ENCODE peak calls at places on chromosomes 3 and 15, in four cellular contexts. F, Q, V and Y are unnamed samples.

GRCh38 chr3:62636235-62636826 is 238.9 kb downstream of the CADPS start:
- DNase-seq in F (no peak), Q (no peak), V (no peak), Y (no peak)

GRCh38 chr3:174162550-174162949 is 696.6 kb upstream of the NAALADL2 start:
- DNase-seq in Q (no peak), F (peak), V (no peak), Y (no peak)

GRCh38 chr15:99324082-99324620 is 72.9 kb downstream of the LRRC28 start:
- DNase-seq in F (peak), V (no peak), Q (no peak), Y (no peak)

GRCh38 chr3:193052294-193052693 is 134.6 kb upstream of the MB21D2 start:
- DNase-seq in F (no peak), Q (no peak), V (no peak), Y (no peak)

GRCh38 chr3:104392327-104392726 is 974.4 kb upstream of the ALCAM start:
- DNase-seq in Q (no peak), V (no peak), F (no peak), Y (no peak)

GRCh38 chr15:88300018-88300549 is 43.5 kb upstream of the NTRK3 start:
- DNase-seq in Q (no peak), V (no peak), F (no peak), Y (no peak)

GRCh38 chr3:12916159-12916558 is 74.8 kb upstream of the RPL32 start:
- DNase-seq in F (no peak), V (no peak), Q (no peak), Y (no peak)

GRCh38 chr15:66819084-66819483 is 117.0 kb downstream of the SMAD6 start:
- DNase-seq in Q (no peak), F (no peak), V (no peak), Y (no peak)

GRCh38 chr3:4394048-4394447 is 73.0 kb downstream of the SUMF1 start:
- DNase-seq in F (peak), Q (no peak), V (no peak), Y (no peak)

GRCh38 chr15:35717721-35718120 is 171.8 kb upstream of the DPH6 start:
- DNase-seq in Q (no peak), F (no peak), V (no peak), Y (no peak)
- TF ChIP-seq CTCF in Q (no peak), F (no peak), V (no peak), Y (no peak)

GRCh38 chr3:101556064-101556463 is 5.6 kb upstream of the TRMT10C start:
- DNase-seq in V (no peak), Q (no peak), F (no peak), Y (no peak)

GRCh38 chr3:101567528-101568317 is 6.1 kb downstream of the TRMT10C start:
- DNase-seq in V (no peak), Q (no peak), F (peak), Y (no peak)

DNA sequence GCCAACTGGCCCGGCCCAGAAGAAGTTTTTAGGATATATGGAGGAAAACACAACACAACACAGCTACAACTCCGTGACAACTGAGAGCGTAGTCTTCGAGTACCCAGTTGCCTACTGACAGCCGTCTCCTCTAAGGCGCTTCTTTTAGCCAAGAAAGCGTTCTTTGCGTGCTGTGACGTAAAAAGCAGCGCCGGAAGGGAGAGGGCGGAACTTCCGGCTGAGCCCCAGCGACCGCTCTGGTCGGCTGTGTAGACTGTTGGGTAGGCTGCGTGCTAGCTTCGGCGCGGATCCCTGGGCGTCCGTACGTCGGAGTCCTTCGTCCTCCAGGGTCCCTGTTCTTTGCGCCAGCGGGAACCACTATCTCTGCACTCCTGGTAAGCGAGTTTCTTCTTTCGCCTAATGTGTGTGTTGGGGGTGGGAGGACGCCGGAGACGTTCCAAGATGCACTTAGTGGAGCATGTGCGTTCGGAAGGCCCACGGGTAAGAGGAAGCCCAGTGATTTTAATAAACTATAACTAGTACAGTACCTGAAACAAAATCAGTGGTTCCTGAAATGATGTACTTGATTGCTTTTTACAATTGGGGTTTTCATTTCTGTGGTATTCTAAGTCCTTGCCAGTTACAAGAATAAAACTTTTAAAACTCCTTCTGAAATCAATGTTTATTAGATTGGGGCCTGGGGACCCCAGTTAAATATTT is at the start of gene TRMT10C:
- DNase-seq in V (peak), F (peak), Q (peak), Y (peak)
- TF ChIP-seq POLR2A in V (peak), F (peak), Q (peak), Y (peak)

GRCh38 chr3:49883992-49884391 is 14.3 kb upstream of the CAMKV start:
- DNase-seq in V (no peak), F (no peak), Q (no peak), Y (no peak)

GRCh38 chr3:49882182-49882581 is 12.5 kb upstream of the CAMKV start:
- DNase-seq in V (no peak), Q (peak), F (peak), Y (no peak)

GRCh38 chr3:49878686-49879085 is 9.0 kb upstream of the CAMKV start:
- DNase-seq in F (no peak), Q (no peak), V (no peak), Y (no peak)

GRCh38 chr3:49879721-49880120 is 10.0 kb upstream of the CAMKV start:
- DNase-seq in V (no peak), F (no peak), Q (no peak), Y (no peak)

DNA sequence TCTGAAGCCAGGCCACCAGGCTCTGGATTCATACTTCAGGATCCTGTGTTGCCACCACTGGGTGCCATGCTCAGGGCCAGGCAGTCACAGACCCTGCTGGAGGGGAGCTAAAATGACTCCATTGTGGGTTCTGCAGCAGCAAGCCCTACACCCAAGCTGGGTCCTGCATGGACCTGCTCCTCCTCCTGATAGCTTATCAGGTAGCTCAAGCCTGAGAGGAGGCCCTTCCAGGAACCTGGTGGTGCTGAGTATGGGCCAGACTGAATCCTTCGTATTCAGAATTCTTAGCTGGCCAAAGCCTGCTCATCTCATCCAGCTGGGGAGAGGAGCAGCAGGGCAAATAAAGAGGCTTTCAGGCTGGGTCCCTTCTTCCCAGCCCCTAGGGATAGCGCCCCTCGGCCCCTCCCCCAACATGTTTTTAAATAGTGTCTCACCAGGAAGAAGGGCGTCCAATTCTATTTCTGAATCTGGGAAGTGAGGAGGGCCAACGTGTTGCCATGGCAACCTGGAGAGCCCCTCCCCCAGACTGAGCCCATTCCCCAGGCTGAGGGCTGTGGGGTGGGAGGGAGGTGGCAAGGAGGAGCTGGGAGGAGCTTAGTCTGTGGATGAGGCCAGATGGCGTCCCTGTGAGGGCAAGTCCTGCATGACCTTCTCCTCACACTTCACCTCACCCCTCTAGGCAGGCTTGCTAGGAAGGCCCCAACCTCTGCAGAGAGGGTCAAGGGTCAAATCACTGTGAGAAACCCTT is 11.0 kb upstream of the CAMKV start:
- DNase-seq in F (no peak), Q (no peak), V (no peak), Y (no peak)
- H3K4me3 ChIP-seq in F (no peak), Q (no peak), V (no peak), Y (no peak)

DNA sequence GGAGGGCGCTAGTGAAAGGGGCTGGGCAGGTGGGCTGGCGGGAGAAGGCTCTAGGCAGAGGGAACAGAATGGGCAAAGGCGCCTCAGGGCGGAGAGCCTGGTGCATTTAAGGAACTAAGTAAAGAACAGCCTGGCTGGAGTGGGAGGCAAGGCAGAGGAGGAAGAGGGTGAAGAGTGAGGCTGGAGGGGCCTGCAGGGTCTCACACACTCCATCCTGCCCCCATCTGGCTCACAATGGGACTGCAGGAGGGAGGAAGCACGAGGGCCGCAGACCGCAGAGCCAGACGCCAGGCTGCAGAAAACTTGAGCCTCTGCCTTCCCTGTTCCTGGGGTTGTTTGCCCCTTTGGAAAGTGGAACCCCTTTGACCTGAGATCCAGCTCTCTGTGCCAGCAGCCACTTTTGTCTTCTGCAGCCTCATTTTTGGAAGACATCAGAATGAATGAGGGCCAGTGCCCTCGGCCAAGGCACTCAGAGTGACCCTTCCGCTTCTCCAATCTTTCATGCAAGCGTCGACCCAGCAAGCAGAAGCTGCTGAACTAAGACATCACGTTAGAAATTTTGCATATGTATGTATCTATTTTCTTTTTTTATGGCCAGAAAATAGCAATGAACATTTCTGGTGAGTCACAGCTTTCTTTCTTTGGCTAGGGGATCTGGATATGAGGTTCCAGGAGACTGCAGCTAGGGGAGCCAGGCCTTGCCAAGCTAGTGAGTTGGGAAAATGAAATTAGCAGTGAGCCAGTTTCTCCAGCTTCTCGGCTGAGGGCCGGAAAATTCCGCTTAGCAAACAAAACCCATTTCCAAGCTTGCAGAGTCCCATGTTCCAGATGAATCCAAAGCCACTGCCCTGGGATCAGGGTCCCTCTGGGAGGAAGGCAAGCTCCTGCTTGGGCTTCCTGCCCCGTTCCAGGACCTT is 137.8 kb downstream of the SRGAP3 start:
- DNase-seq in V (no peak), F (peak), Q (peak), Y (no peak)
- TF ChIP-seq CTCF in V (no peak), F (no peak), Q (no peak), Y (no peak)

GRCh38 chr15:93072440-93073394 is 16.3 kb downstream of the RGMA start:
- DNase-seq in Q (peak), F (peak), V (no peak), Y (no peak)
- TF ChIP-seq POLR2A in Q (peak), F (no peak), V (no peak), Y (no peak)

GRCh38 chr15:96332854-96333193 is 2.3 kb downstream of the NR2F2 start:
- DNase-seq in V (no peak), Q (no peak), F (no peak), Y (no peak)
- H3K4me3 ChIP-seq in V (peak), Q (peak), F (peak), Y (peak)

GRCh38 chr3:32897202-32897601 is 54.2 kb upstream of the CCR4 start:
- DNase-seq in Q (no peak), F (no peak), V (no peak), Y (no peak)

GRCh38 chr3:32899265-32899664 is 52.2 kb upstream of the CCR4 start:
- DNase-seq in V (no peak), F (no peak), Q (no peak), Y (no peak)

GRCh38 chr3:32896143-32896542 is 55.3 kb upstream of the CCR4 start:
- DNase-seq in V (no peak), Q (no peak), F (no peak), Y (no peak)

GRCh38 chr3:32895701-32896100 is 55.7 kb upstream of the CCR4 start:
- DNase-seq in V (no peak), Q (no peak), F (no peak), Y (no peak)

GRCh38 chr3:32897981-32898623 is 53.3 kb upstream of the CCR4 start:
- DNase-seq in V (no peak), F (no peak), Q (no peak), Y (no peak)
- TF ChIP-seq CTCF in V (no peak), F (no peak), Q (no peak), Y (no peak)

DNA sequence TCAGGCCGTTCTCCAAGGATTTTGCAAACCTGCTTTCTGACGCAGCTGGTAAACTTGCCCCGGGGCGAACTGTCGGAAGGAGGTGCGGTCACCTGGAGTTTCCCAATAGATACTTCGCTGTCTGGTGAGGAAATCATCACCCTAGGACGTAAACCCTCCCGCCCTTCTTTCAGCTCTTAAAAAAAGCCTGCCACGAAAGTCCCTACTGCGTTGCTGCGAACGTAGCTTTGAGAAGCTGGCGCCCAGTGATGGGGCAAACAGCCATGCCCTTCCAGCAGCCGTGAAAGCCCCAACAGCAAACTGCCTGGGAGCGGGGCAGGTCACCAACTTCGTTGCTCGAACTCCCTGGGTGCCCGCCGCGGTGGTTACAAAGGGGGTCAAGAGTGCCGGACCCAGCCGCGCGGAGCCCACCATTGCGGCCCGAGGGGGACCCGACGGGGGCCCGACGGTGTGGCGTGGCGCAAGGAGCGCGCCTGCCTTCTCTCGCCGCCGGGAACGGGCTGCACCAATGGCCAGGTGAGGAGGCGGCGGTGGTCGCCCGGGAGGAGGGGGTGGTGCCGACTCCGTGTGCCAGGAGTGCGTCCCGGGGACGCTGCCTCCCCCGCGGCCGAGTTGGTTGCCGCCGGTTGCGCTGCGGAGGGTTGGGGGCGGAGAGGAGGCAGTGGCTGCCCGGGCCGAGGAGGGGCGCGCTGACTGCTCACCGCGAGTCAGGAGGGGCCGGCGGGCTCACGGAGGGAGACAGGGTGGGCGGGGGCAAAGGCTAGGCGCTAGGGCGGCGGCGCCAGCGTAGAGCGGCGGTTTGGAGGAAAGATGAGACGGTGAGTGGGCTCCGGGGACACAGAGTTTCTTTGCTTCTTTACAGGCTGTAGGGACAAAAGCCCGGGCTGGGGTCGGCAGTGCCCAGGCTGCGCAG is at the start of gene PHLDB2:
- DNase-seq in V (peak), F (peak), Q (peak), Y (no peak)
- TF ChIP-seq POLR2A in V (peak), F (peak), Q (peak), Y (no peak)

GRCh38 chr15:100722551-100723322 is 120.3 kb downstream of the ASB7 start:
- DNase-seq in Q (no peak), V (peak), F (no peak), Y (no peak)
- H3K4me3 ChIP-seq in Q (no peak), V (no peak), F (no peak), Y (no peak)

DNA sequence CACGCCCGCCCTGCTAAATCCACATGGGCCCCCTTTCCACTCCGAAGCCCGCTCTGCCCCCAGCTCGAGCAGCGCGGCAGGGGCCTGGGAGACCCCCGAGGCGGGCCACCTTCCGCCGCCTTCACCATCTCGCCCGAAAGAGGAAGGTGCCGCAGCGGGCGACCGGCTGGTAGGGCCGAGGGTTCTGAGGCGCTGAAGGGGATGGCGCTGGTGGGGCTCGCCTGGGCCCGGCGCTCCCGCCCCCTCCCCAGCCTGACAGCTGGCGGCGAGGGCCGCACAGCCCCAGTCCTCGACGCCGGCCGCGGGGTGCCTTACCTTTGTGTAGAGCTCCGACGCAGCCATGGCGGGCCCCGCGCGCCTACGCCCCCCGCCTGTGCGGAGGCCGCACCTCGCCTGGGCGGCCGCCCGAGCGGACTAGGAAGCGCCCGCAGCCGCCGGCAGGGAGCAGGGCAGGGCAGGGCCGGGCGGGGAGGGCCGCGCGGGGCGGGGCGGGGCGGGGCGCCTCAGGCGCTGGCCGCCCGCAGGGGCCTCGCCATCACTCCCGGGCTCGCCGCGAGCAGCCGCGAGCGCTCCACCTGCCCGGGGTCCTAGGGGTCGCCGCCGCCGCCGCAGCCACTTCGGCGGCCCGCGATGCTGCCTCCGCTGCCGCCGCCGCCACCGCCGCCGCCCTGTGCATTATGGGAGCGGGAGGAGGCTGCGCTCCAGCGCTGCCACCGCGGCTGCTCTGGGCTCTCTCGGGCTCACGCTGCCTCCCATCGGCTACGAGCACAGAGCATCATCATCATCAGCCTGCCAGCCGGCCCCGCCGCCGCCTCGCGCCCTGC is at the start of gene MYO5A:
- DNase-seq in Q (peak), F (peak), V (peak), Y (peak)
- TF ChIP-seq CTCF in Q (no peak), F (peak), V (no peak), Y (no peak)